ENCODE peak calls at places on chromosomes 3 and 15, in four cellular contexts. D is A549, C is HepG2, A is K562. R is an unnamed sample.

GRCh38 chr15:64893481-64894394 is 18.0 kb upstream of the ANKDD1A start:
- DNase-seq in D (peak), C (peak), A (peak), R (peak)

GRCh38 chr15:26806161-26806560 is 33.3 kb upstream of the GABRB3 start:
- DNase-seq in D (no peak), C (no peak), A (no peak), R (no peak)

GRCh38 chr3:125150525-125151436 is 61.8 kb downstream of the SLC12A8 start:
- DNase-seq in D (peak), C (peak), A (peak), R (peak)

GRCh38 chr3:119302697-119303630 is 8.8 kb downstream of the ARHGAP31 start:
- DNase-seq in D (no peak), C (no peak), A (no peak), R (no peak)

GRCh38 chr15:93107646-93108045 is 18.6 kb upstream of the RGMA start:
- DNase-seq in D (no peak), C (no peak), A (no peak), R (no peak)

GRCh38 chr15:57079907-57080750 is 161.7 kb downstream of the TCF12 start:
- DNase-seq in D (no peak), C (no peak), A (no peak), R (no peak)

GRCh38 chr3:195441476-195441970 is 1.3 kb downstream of the ACAP2 start:
- DNase-seq in D (no peak), C (peak), A (no peak), R (peak)

GRCh38 chr15:72592676-72593075 is 61.8 kb upstream of the GOLGA6B start:
- DNase-seq in D (no peak), C (no peak), A (no peak), R (no peak)

GRCh38 chr3:9750556-9751411 is 1.0 kb downstream of the OGG1 start:
- DNase-seq in D (peak), C (peak), A (peak), R (peak)

GRCh38 chr3:10553586-10554235 is 48.3 kb upstream of the ATP2B2 start:
- DNase-seq in D (no peak), C (no peak), A (peak), R (no peak)

GRCh38 chr3:53773330-53773583 is 73.0 kb downstream of the CHDH start:
- DNase-seq in D (no peak), C (no peak), A (no peak), R (no peak)

GRCh38 chr15:64461577-64462162 is 1.3 kb downstream of the ZNF609 start:
- DNase-seq in D (peak), C (peak), A (peak), R (peak)

GRCh38 chr3:149532463-149533180 is 58.1 kb downstream of the TM4SF4 start:
- DNase-seq in D (no peak), C (no peak), A (no peak), R (no peak)

GRCh38 chr15:64905119-64905831 is 6.4 kb upstream of the ANKDD1A start:
- DNase-seq in D (peak), C (peak), A (peak), R (peak)

GRCh38 chr3:167187211-167187610 is 192.9 kb downstream of the ZBBX start:
- DNase-seq in D (no peak), C (no peak), A (no peak), R (no peak)

GRCh38 chr3:161567962-161568361 is 71.4 kb downstream of the OTOL1 start:
- DNase-seq in D (no peak), C (no peak), A (no peak), R (no peak)

GRCh38 chr3:63972196-63972595 is 51.1 kb downstream of the PSMD6 start:
- DNase-seq in D (no peak), C (no peak), A (no peak), R (peak)

GRCh38 chr15:70267879-70268278 is 170.2 kb upstream of the TLE3 start:
- DNase-seq in D (no peak), C (no peak), A (no peak), R (peak)

GRCh38 chr3:70855139-70855538 is 542.7 kb upstream of the MDFIC2 start:
- DNase-seq in D (no peak), C (no peak), A (no peak), R (peak)

GRCh38 chr3:70120360-70120966 is 120.9 kb downstream of the SAMMSON start:
- DNase-seq in D (peak), C (peak), A (peak), R (peak)

GRCh38 chr3:12896206-12896697 is 54.9 kb upstream of the RPL32 start:
- DNase-seq in D (no peak), C (no peak), A (peak), R (peak)

GRCh38 chr3:30263238-30263920 is 343.0 kb upstream of the TGFBR2 start:
- DNase-seq in D (no peak), C (no peak), A (no peak), R (no peak)

GRCh38 chr3:152557302-152557999 is 277.5 kb upstream of the P2RY1 start:
- DNase-seq in D (no peak), C (no peak), A (no peak), R (no peak)

GRCh38 chr15:81886586-81886985 is 159.2 kb downstream of the MEX3B start:
- DNase-seq in D (no peak), C (no peak), A (no peak), R (peak)

GRCh38 chr3:27467545-27467944 is 16.6 kb downstream of the SLC4A7 start:
- DNase-seq in D (peak), C (peak), A (peak), R (peak)

GRCh38 chr3:134600166-134600670 is 50.6 kb downstream of the KY start:
- DNase-seq in D (no peak), C (no peak), A (no peak), R (no peak)
- TF ChIP-seq MAZ in D (no peak), C (no peak), A (no peak), R (no peak)

GRCh38 chr3:8660271-8660731 is 15.7 kb upstream of the SSUH2 start:
- DNase-seq in D (no peak), C (no peak), A (no peak), R (peak)
- H3K4me3 ChIP-seq in D (no peak), C (no peak), A (no peak), R (no peak)

GRCh38 chr3:46902188-46902631 is 24.7 kb downstream of the PTH1R start:
- DNase-seq in D (no peak), C (no peak), A (no peak), R (no peak)
- TF ChIP-seq MAZ in D (no peak), C (no peak), A (no peak), R (no peak)

GRCh38 chr15:60390931-60391501 is 6.8 kb downstream of the ANXA2 start:
- DNase-seq in D (peak), C (peak), A (peak), R (peak)

GRCh38 chr15:60387321-60387720 is 10.5 kb downstream of the ANXA2 start:
- DNase-seq in D (no peak), C (no peak), A (no peak), R (no peak)

GRCh38 chr15:60390231-60390630 is 7.6 kb downstream of the ANXA2 start:
- DNase-seq in D (no peak), C (no peak), A (no peak), R (no peak)

GRCh38 chr15:60391722-60392340 is 6.0 kb downstream of the ANXA2 start:
- DNase-seq in D (no peak), C (no peak), A (no peak), R (no peak)

DNA sequence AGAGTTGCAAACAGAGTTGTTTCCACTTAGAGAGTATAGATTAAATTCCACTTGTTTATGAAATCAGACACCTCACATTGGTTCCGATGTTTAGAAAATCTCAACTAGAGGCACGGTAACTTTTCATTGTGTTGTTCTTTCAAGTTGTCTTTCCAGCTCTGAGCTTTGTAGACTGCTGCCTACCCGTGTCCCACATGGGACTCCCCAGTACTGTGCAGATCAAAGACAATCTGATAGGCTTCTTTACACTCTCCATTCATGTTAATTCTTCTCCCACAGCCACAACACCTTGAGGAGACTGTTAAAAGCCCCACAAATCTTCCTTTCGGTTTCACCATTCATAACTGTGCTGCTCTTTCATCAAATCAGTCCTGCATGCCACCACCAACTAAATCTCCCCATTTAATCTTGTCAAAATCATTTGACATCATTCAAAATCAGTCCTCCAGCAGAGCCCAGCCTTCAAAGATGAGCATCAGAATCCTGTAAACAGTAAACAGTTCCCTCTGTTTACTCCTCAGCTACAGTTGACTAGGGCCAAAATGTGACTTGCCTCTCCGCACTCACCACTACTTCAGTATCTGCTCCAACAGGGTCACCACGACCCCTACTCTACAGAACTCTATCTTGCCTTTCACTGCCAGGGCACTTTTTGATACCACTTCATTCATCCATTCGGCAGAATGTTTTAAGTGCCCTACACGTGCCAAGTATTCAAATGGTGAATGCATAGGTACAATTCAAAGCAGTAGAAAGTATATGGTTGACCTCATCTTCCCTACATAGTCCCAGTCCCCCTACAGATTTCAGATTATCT is 8.3 kb downstream of the ANXA2 start:
- DNase-seq in D (no peak), C (no peak), A (no peak), R (no peak)
- H3K4me3 ChIP-seq in D (peak), C (no peak), A (no peak), R (no peak)

DNA sequence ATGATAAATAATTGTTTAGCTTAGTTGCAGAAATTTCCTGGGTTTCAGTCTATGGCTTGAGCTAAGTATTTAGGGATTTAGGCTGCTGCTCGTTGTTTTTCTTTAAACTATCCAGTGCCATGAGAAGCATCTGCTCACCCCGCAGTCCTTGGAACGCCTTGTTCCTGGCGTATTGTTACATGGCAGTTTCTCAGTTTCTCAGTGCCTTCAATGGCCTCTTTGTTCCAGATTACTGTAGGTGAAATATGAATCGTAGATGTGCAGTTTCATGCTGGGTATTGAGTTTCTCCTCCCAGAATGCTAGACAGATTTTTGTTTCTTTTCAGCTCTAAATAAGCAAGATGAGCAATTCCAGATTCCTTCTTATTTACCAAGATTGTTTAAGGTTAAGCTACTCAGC is 269.5 kb upstream of the GBE1 start:
- DNase-seq in D (no peak), C (no peak), A (no peak), R (no peak)
- TF ChIP-seq MAZ in D (no peak), C (no peak), A (no peak), R (no peak)

GRCh38 chr3:52315006-52315405 is 1.1 kb upstream of the DNAH1 start:
- DNase-seq in D (no peak), C (no peak), A (no peak), R (no peak)

GRCh38 chr3:52317601-52318000 is 1.5 kb downstream of the DNAH1 start:
- DNase-seq in D (no peak), C (no peak), A (peak), R (peak)

GRCh38 chr3:52315977-52316764 is at the start of gene DNAH1:
- DNase-seq in D (no peak), C (no peak), A (no peak), R (no peak)

GRCh38 chr3:52318186-52318793 is 2.2 kb downstream of the DNAH1 start:
- DNase-seq in D (no peak), C (no peak), A (no peak), R (no peak)

GRCh38 chr3:52317178-52317577 is 1.1 kb downstream of the DNAH1 start:
- DNase-seq in D (no peak), C (no peak), A (no peak), R (no peak)
- H3K4me3 ChIP-seq in D (no peak), C (no peak), A (peak), R (no peak)

GRCh38 chr3:16500093-16500492 is 13.4 kb downstream of the RFTN1 start:
- DNase-seq in D (no peak), C (no peak), A (no peak), R (no peak)

GRCh38 chr3:16498130-16498890 is 15.2 kb downstream of the RFTN1 start:
- DNase-seq in D (no peak), C (no peak), A (no peak), R (no peak)

GRCh38 chr3:16503191-16503776 is 10.2 kb downstream of the RFTN1 start:
- DNase-seq in D (no peak), C (no peak), A (no peak), R (no peak)

GRCh38 chr3:16502347-16502908 is 11.1 kb downstream of the RFTN1 start:
- DNase-seq in D (no peak), C (no peak), A (no peak), R (no peak)

GRCh38 chr3:16500911-16501310 is 12.6 kb downstream of the RFTN1 start:
- DNase-seq in D (no peak), C (no peak), A (no peak), R (no peak)
- TF ChIP-seq MAZ in D (no peak), C (no peak), A (no peak), R (no peak)

GRCh38 chr3:115930168-115930567 is 306.9 kb downstream of the GAP43 start:
- DNase-seq in D (no peak), C (no peak), A (no peak), R (no peak)

GRCh38 chr3:115932807-115933206 is 309.5 kb downstream of the GAP43 start:
- DNase-seq in D (no peak), C (no peak), A (no peak), R (no peak)

GRCh38 chr3:115931581-115931980 is 308.3 kb downstream of the GAP43 start:
- DNase-seq in D (no peak), C (no peak), A (no peak), R (peak)

GRCh38 chr3:115927210-115927609 is 303.9 kb downstream of the GAP43 start:
- DNase-seq in D (no peak), C (no peak), A (no peak), R (no peak)

DNA sequence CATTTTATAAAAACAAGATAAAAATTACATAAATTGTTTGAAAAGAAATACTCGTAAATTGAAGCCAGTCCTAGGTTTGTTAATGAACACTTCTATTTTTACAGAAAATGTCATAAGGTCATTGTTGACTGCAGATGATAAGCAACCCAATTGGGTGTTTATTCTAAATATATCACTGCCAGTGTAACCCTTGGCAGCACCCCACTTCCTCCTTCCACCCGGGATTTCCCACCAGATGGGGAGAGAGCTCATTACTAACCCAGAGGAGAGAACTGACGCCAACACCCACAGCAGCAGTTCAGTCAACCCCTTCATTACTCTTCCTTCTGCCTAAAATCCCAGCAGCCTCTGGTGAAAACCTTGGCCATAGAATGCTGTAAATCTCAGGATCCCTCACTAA is 307.6 kb downstream of the GAP43 start:
- DNase-seq in D (no peak), C (no peak), A (no peak), R (no peak)
- H3K4me3 ChIP-seq in D (no peak), C (no peak), A (no peak), R (no peak)